ENCODE peak calls at places on chromosomes 4 and X, in seven cellular contexts. H is tibial nerve, F is lower leg skin, U is uterus, A is endothelial cell of umbilical vein, S is body of pancreas, P is right lobe of liver. I is an unnamed sample.

GRCh38 chr4:153494562-153494961 is 28.4 kb downstream of the TMEM131L start:
- DNase-seq in H (no peak), S (no peak), P (no peak), F (no peak), U (no peak), A (no peak), I (no peak)

GRCh38 chr4:55993994-55994657 is 45.4 kb downstream of the CEP135 start:
- DNase-seq in A (no peak), U (no peak), S (no peak), H (no peak), F (no peak), P (no peak), I (no peak)

GRCh38 chrX:107565916-107566602 is 62.3 kb upstream of the PRPS1 start:
- DNase-seq in H (no peak), S (peak; percentile 59), P (no peak), U (no peak), A (peak; percentile 52), F (no peak), I (peak; percentile 42)

GRCh38 chrX:9683350-9683749 is 82.3 kb downstream of the GPR143 start:
- DNase-seq in A (no peak), F (no peak), U (no peak), H (no peak), P (no peak), S (no peak), I (no peak)

GRCh38 chr4:176002007-176002623 is 63.5 kb upstream of the WDR17 start:
- DNase-seq in A (peak; percentile 5), P (peak; percentile 47), U (no peak), S (peak; percentile 43), F (no peak), H (no peak), I (peak; percentile 35)

GRCh38 chrX:49177873-49178480 is 6.3 kb downstream of the PLP2 start:
- DNase-seq in A (no peak), H (no peak), U (no peak), F (no peak), S (no peak), P (no peak), I (no peak)

GRCh38 chr4:158519226-158519625 is 2.5 kb upstream of the RXFP1 start:
- DNase-seq in F (no peak), U (no peak), P (no peak), S (no peak), H (no peak), A (no peak), I (no peak)

GRCh38 chrX:13427441-13428054 is 107.7 kb upstream of the ATXN3L start:
- DNase-seq in P (no peak), H (no peak), U (no peak), F (no peak), A (peak; percentile 1), S (no peak), I (no peak)

GRCh38 chrX:65581661-65582339 is 47.2 kb upstream of the LAS1L start:
- DNase-seq in S (peak; percentile 64), H (peak; percentile 28), P (peak; percentile 50), F (peak; percentile 43), U (peak; percentile 70), A (peak; percentile 51), I (peak; percentile 31)

GRCh38 chrX:41721590-41721989 is 2.4 kb upstream of the GPR82 start:
- DNase-seq in U (no peak), A (no peak), S (no peak), F (no peak), H (no peak), P (no peak), I (no peak)

GRCh38 chr4:56603297-56603696 is 77.8 kb downstream of the HOPX start:
- DNase-seq in U (no peak), P (no peak), H (no peak), S (no peak), F (no peak), A (no peak), I (no peak)

GRCh38 chr4:130293692-130294091 is 1197.7 kb downstream of the C4orf33 start:
- DNase-seq in F (no peak), S (no peak), H (no peak), U (no peak), P (no peak), A (no peak), I (no peak)

GRCh38 chr4:147041376-147041775 is 95.7 kb upstream of the TTC29 start:
- DNase-seq in F (no peak), S (no peak), U (no peak), P (no peak), H (no peak), A (no peak), I (no peak)

GRCh38 chrX:119682019-119682989 is 10.7 kb downstream of the SEPTIN6 start:
- DNase-seq in H (no peak), P (no peak), F (no peak), U (no peak), S (no peak), A (no peak), I (no peak)

GRCh38 chr4:133320576-133321170 is 171.6 kb downstream of the PCDH10 start:
- DNase-seq in U (no peak), F (no peak), H (no peak), P (no peak), S (no peak), A (peak; percentile 51), I (peak; percentile 6)

GRCh38 chr4:24262616-24263015 is 321.7 kb downstream of the DHX15 start:
- DNase-seq in A (no peak), H (no peak), S (no peak), P (no peak), F (no peak), U (no peak), I (no peak)

GRCh38 chr4:152784490-152785195 is 4.9 kb downstream of the ARFIP1 start:
- DNase-seq in H (no peak), F (no peak), P (no peak), U (no peak), A (no peak), S (no peak), I (no peak)

GRCh38 chr4:8745036-8745827 is 126.4 kb downstream of the HMX1 start:
- DNase-seq in F (no peak), A (no peak), H (no peak), S (no peak), U (peak; percentile 3), P (peak; percentile 28), I (no peak)

GRCh38 chr4:8745828-8746225 is 125.8 kb downstream of the HMX1 start:
- DNase-seq in H (no peak), F (no peak), P (no peak), A (no peak), U (peak; percentile 1), S (peak; percentile 1), I (no peak)

GRCh38 chr4:8746523-8747466 is 124.8 kb downstream of the HMX1 start:
- DNase-seq in P (peak; percentile 13), H (peak; percentile 7), A (no peak), F (no peak), S (peak; percentile 5), U (no peak), I (no peak)

GRCh38 chr4:8747467-8747841 is 124.2 kb downstream of the HMX1 start:
- DNase-seq in S (peak; percentile 4), A (no peak), H (peak; percentile 3), U (no peak), F (no peak), P (no peak), I (no peak)

DNA sequence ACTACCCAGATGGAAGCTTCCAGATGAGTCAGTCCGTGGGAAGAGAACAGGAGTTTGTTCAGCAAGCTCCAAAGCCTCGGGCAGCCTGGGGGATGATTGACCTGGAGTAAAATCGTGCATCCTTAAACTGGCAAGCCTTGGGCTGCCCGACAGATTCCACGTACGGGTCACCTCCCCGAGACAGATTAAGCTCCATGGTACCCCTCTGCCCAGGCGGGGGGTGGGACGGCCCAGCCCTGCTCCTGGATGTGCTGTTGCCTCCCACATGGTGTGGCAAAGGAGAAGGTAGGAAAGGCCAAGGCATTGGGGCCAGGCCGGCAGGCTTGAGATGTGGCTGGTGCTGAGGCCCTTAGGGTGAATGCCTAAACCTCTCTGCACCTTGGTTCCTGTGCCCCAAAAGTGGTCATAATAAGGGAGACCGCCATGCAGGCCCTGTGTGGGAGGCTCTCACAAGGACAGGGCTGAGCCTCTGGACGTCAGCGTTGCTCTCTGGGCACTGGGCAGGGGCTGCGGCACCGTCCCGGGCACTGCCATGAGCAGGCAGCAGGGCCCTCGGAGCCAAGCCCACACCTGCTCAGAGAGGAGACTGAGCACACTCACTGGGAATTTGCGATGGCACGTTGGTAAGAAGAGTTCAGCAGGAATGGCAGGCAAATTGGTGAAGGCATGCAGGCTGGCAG is 123.6 kb downstream of the HMX1 start:
- DNase-seq in H (peak; percentile 1), F (no peak), S (peak; percentile 2), U (no peak), A (no peak), P (no peak), I (no peak)
- TF ChIP-seq POLR2A in H (no peak), F (no peak), S (no peak), U (no peak), A (no peak), P (no peak), I (no peak)

GRCh38 chr4:2934813-2935761 is 28.1 kb downstream of the NOP14 start:
- DNase-seq in F (peak; percentile 92), U (peak; percentile 94), S (peak; percentile 98), P (peak; percentile 97), A (peak; percentile 86), H (peak; percentile 95), I (peak; percentile 63)
- TF ChIP-seq POLR2A in F (peak; percentile 36), U (peak; percentile 95), S (peak; percentile 91), P (peak; percentile 92), A (peak; percentile 86), H (peak; percentile 66), I (peak; percentile 95)

GRCh38 chr4:6179362-6179761 is 21.0 kb downstream of the JAKMIP1 start:
- DNase-seq in A (no peak), U (no peak), F (no peak), H (no peak), P (no peak), S (no peak), I (no peak)
- TF ChIP-seq POLR2A in A (no peak), U (no peak), F (no peak), H (no peak), P (no peak), S (no peak), I (no peak)

GRCh38 chr4:87529187-87529586 is at the start of gene SPARCL1:
- DNase-seq in A (no peak), P (no peak), S (peak; percentile 21), U (peak; percentile 79), H (no peak), F (no peak), I (no peak)

GRCh38 chr4:87532109-87532508 is 2.9 kb upstream of the SPARCL1 start:
- DNase-seq in H (no peak), A (no peak), F (no peak), P (no peak), U (no peak), S (no peak), I (no peak)

GRCh38 chr4:87532907-87533306 is 3.7 kb upstream of the SPARCL1 start:
- DNase-seq in U (no peak), P (no peak), H (no peak), S (no peak), F (no peak), A (no peak), I (no peak)

GRCh38 chr4:87527446-87528240 is 1.5 kb downstream of the SPARCL1 start:
- DNase-seq in P (peak; percentile 58), S (no peak), F (no peak), U (peak; percentile 63), H (no peak), A (no peak), I (no peak)

DNA sequence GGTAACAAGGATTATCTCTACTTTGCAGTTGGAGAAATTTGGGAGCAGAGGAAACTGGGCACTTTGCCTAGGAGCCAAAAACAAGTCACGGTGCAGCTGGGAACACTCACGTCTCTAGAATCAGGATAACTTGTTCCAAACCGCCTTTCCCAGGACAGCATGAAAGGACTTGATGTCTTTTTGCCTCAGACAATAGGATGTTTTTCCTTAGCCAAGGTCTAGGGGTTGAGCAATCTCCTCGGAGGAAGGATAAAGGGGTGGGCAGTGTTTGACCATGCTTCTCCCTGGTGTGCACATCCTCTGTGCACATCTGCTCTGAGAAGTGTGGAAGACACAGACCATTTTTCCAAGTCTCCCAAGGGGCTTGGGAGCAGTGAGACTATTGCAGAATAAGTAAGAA is 1.7 kb upstream of the SPARCL1 start:
- DNase-seq in F (peak; percentile 90), S (peak; percentile 44), U (peak; percentile 96), A (peak; percentile 55), P (peak; percentile 47), H (peak; percentile 62), I (no peak)
- TF ChIP-seq POLR2A in F (no peak), S (no peak), U (peak; percentile 75), A (no peak), P (no peak), H (no peak), I (no peak)